ENCODE peak calls at places on chromosomes 4 and X, in five cellular contexts. F is fibroblast of the aortic adventitia, E is right lobe of liver, G is left ventricle myocardium inferior, J is GM12865. T is an unnamed sample.

GRCh38 chrX:74535633-74536141 is 78.7 kb downstream of the RLIM start:
- DNase-seq in F (peak), E (peak), G (peak), J (peak), T (peak)

GRCh38 chr4:105509714-105510113 is 35.9 kb upstream of the PPA2 start:
- DNase-seq in F (no peak), E (no peak), G (no peak), J (no peak), T (no peak)

GRCh38 chr4:5199912-5200311 is 148.6 kb downstream of the STK32B start:
- DNase-seq in F (no peak), E (no peak), G (no peak), J (no peak), T (no peak)

GRCh38 chr4:21949073-21949457 is 493 bp upstream of the KCNIP4 start:
- DNase-seq in F (no peak), E (peak), G (no peak), J (no peak), T (no peak)

GRCh38 chr4:171956678-171957077 is 143.5 kb downstream of the GALNTL6 start:
- DNase-seq in F (no peak), E (no peak), G (no peak), J (peak), T (no peak)

GRCh38 chr4:138919094-138919936 is 96.3 kb upstream of the NOCT start:
- DNase-seq in F (peak), E (peak), G (peak), J (peak), T (peak)

GRCh38 chrX:45824471-45824870 is 623.8 kb upstream of the DIPK2B start:
- DNase-seq in F (peak), E (no peak), G (no peak), J (peak), T (peak)

GRCh38 chrX:42246814-42247213 is 323.5 kb upstream of the CASK start:
- DNase-seq in F (peak), E (no peak), G (no peak), J (no peak), T (peak)

GRCh38 chrX:140440891-140441290 is 64.0 kb downstream of the SOX3 start:
- DNase-seq in F (no peak), E (no peak), G (no peak), J (no peak), T (peak)

DNA sequence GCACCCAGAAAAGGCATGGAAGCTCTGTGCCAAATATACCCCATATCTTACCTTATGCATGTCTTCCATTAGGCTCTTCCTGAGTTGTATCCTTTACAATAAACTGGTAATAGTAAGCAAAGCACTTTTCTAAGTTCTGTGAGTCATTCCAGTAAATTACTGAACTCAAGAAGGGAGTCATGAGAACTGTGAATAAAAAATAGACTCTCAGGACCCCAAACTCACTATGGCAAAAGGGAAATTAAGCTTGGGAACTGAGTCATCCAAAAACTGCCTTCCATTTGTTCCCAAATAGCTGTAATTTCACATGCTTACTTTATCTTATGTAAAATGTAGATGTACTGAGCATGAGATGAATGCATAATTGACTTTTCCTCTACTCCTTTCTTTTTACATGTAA is 8.0 kb downstream of the TCEAL3 start:
- DNase-seq in F (no peak), E (no peak), G (no peak), J (no peak), T (no peak)
- TF ChIP-seq CTCF in F (no peak), E (no peak), G (no peak), J (no peak), T (no peak)

GRCh38 chr4:45939056-45939455 is 184.8 kb downstream of the GABRG1 start:
- DNase-seq in F (no peak), E (no peak), G (no peak), J (no peak), T (no peak)
- H3K4me3 ChIP-seq in F (no peak), E (no peak), G (no peak), J (no peak), T (no peak)

GRCh38 chr4:186946682-186947294 is 223.1 kb upstream of the FAT1 start:
- DNase-seq in F (no peak), E (no peak), G (no peak), J (no peak), T (no peak)
- TF ChIP-seq CTCF in F (no peak), E (no peak), G (no peak), J (no peak), T (peak)

GRCh38 chr4:70628444-70628843 is at the start of gene ENAM:
- DNase-seq in F (no peak), E (no peak), G (no peak), J (no peak), T (no peak)
- H3K4me3 ChIP-seq in F (no peak), E (no peak), G (no peak), J (no peak), T (no peak)

GRCh38 chrX:17086317-17086716 is 139.9 kb downstream of the REPS2 start:
- DNase-seq in F (no peak), E (no peak), G (no peak), J (no peak), T (no peak)

GRCh38 chrX:17081535-17081934 is 135.1 kb downstream of the REPS2 start:
- DNase-seq in F (peak), E (no peak), G (no peak), J (no peak), T (peak)

GRCh38 chrX:17078031-17078730 is 131.7 kb downstream of the REPS2 start:
- DNase-seq in F (peak), E (no peak), G (no peak), J (no peak), T (peak)

GRCh38 chrX:17081969-17082368 is 135.5 kb downstream of the REPS2 start:
- DNase-seq in F (no peak), E (no peak), G (no peak), J (no peak), T (peak)

DNA sequence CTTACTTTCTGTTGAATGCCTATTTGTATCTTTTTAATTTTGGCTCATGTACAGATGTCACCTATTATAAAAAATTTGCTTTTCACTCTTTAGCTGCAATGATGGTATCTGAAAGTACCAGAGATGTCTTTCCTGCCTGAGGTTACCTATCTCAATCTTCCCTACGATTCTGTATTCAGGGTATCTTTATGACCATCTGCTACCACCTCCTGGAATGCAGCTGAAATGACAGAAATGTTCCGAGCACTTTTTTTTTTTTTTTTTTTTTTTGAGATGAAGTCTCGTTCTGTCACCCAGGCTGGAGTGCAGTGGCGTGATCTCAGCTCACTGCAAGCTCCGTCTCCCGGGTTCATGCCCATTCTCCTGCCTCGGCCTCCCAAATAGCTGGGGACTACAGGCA is 136.4 kb downstream of the REPS2 start:
- DNase-seq in F (peak), E (no peak), G (no peak), J (peak), T (peak)
- TF ChIP-seq CTCF in F (no peak), E (no peak), G (no peak), J (peak), T (peak)